ENCODE peak calls at places on chromosomes 4 and X, in eight cellular contexts. A is colonic mucosa, W is OCI-LY7, U is thyroid gland, N is astrocyte, F is brain microvascular endothelial cell, V is left lung, I is ovary. K is an unnamed sample.

GRCh38 chr4:163672751-163673150 is 178.3 kb downstream of the TMA16 start:
- DNase-seq in N (no peak), I (no peak), A (no peak), U (no peak), F (no peak), W (peak; percentile 20), V (no peak), K (no peak)

GRCh38 chrX:123626962-123627361 is 105.9 kb downstream of the THOC2 start:
- DNase-seq in F (peak; percentile 20), A (no peak), V (no peak), I (no peak), U (no peak), N (peak; percentile 82), W (no peak), K (no peak)

GRCh38 chr4:2057382-2058065 is 1.6 kb upstream of the NAT8L start:
- DNase-seq in N (no peak), F (no peak), W (no peak), V (peak; percentile 40), U (no peak), I (no peak), A (no peak), K (no peak)

GRCh38 chrX:13126785-13127184 is 82.4 kb upstream of the FAM9C start:
- DNase-seq in W (no peak), F (peak; percentile 5), A (no peak), I (no peak), V (no peak), U (no peak), N (peak; percentile 55), K (no peak)

GRCh38 chr4:146255463-146255862 is 41.1 kb downstream of the REELD1 start:
- DNase-seq in U (no peak), A (no peak), V (no peak), N (peak; percentile 80), F (peak; percentile 63), I (no peak), W (no peak), K (no peak)

GRCh38 chr4:159417006-159417405 is 314.1 kb downstream of the RAPGEF2 start:
- DNase-seq in U (no peak), W (no peak), V (no peak), N (no peak), A (no peak), I (no peak), F (no peak), K (no peak)

GRCh38 chr4:81130569-81130968 is 84.5 kb downstream of the PRKG2 start:
- DNase-seq in I (no peak), A (no peak), U (no peak), W (no peak), V (no peak), N (no peak), F (no peak), K (no peak)

GRCh38 chrX:323721-324628 is 5.4 kb upstream of the GTPBP6 start:
- DNase-seq in N (peak; percentile 76), A (no peak), V (peak; percentile 51), F (peak; percentile 48), U (peak; percentile 54), W (peak; percentile 71), I (no peak), K (peak; percentile 88)

GRCh38 chr4:82606622-82607021 is 44.8 kb upstream of the TMEM150C start:
- DNase-seq in A (no peak), V (no peak), W (no peak), N (no peak), I (no peak), U (no peak), F (no peak), K (no peak)

GRCh38 chr4:107930821-107931774 is at the start of gene CYP2U1:
- DNase-seq in I (peak; percentile 85), V (peak; percentile 96), W (peak; percentile 76), U (peak; percentile 86), F (peak; percentile 57), A (peak; percentile 86), N (peak; percentile 57), K (peak; percentile 82)

GRCh38 chr4:182925298-182925738 is 8.1 kb upstream of the DCTD start:
- DNase-seq in I (peak; percentile 31), F (peak; percentile 63), U (peak; percentile 75), N (peak; percentile 75), A (peak; percentile 49), V (no peak), W (peak; percentile 86), K (peak; percentile 89)

GRCh38 chr4:137417676-137418075 is 114.6 kb downstream of the PCDH18 start:
- DNase-seq in N (no peak), U (no peak), W (no peak), V (no peak), I (no peak), A (no peak), F (peak; percentile 4), K (no peak)

GRCh38 chr4:74440356-74440755 is 4.6 kb upstream of the AREG start:
- DNase-seq in F (no peak), V (no peak), A (no peak), U (no peak), W (peak; percentile 6), N (no peak), I (no peak), K (no peak)

GRCh38 chrX:44871114-44871645 is 1.8 kb upstream of the KDM6A start:
- DNase-seq in V (no peak), W (no peak), N (no peak), F (no peak), A (peak; percentile 48), I (peak; percentile 33), U (peak; percentile 21), K (peak; percentile 29)

GRCh38 chrX:106954041-106954440 is 33.8 kb downstream of the CLDN2 start:
- DNase-seq in W (no peak), A (no peak), U (no peak), F (no peak), V (no peak), I (no peak), N (no peak), K (no peak)

GRCh38 chr4:54941994-54942552 is 183.3 kb downstream of the KDR start:
- DNase-seq in V (no peak), F (no peak), I (peak; percentile 36), W (peak; percentile 70), U (no peak), A (no peak), N (no peak), K (no peak)

GRCh38 chr4:119057417-119057816 is 78.2 kb upstream of the MYOZ2 start:
- DNase-seq in V (no peak), N (no peak), U (no peak), A (no peak), I (no peak), W (no peak), F (no peak), K (no peak)

GRCh38 chrX:22652596-22652995 is 347.2 kb upstream of the DDX53 start:
- DNase-seq in W (no peak), V (no peak), A (peak; percentile 32), N (peak; percentile 48), U (no peak), I (no peak), F (peak; percentile 29), K (peak; percentile 18)

GRCh38 chr4:140103676-140104075 is 50.3 kb downstream of the MAML3 start:
- DNase-seq in V (no peak), F (peak; percentile 60), I (no peak), A (no peak), N (peak; percentile 59), W (peak; percentile 18), U (no peak), K (no peak)

GRCh38 chr4:22179124-22179874 is 230.7 kb upstream of the KCNIP4 start:
- DNase-seq in A (no peak), U (no peak), I (no peak), N (peak; percentile 98), W (no peak), F (peak; percentile 86), V (no peak), K (no peak)

GRCh38 chr4:187321741-187322140 is 598.1 kb upstream of the FAT1 start:
- DNase-seq in A (no peak), U (no peak), N (peak; percentile 70), W (no peak), I (no peak), F (peak; percentile 28), V (no peak), K (no peak)
- H3K27ac ChIP-seq in A (no peak overlapping the region), U (no peak overlapping the region), N (peak overlapping the region; percentile 41), W (no peak overlapping the region), I (no peak overlapping the region), F (no peak overlapping the region), V (no peak overlapping the region), K (no peak overlapping the region)

DNA sequence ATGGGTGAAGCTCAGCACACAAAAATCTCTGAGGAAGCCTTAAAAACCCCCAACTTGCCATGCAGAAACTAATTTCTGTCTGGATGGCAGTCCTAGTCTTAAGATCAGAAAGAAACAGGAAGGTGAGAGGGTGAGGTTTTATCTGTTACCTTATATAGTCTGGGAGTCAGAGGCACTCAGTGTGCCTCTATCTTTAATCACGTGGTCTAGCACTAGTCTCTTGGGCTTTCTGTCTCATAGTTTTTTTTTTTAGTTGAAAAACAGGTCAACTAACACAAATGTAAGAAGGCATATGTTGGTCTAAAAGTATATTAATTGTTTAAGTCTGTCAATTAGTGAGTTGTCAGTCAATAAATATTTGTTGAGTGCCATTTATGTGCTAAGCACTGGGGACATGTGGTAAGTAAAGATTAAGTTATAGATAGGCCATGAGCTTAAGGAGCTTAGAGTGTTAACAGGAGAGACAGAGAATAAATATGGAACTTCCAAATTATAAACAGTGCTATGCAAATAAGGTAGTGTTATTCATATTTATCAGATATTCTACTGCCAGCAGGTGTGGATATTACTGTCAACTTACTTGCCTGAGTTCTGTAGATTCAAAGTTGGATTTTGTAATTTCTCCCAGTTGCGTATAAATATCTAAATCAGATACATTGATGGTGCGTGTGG is 6.9 kb downstream of the CYBB start:
- DNase-seq in I (no peak), W (peak; percentile 74), A (no peak), F (no peak), U (no peak), V (no peak), N (no peak), K (no peak)
- H3K27ac ChIP-seq in I (no peak overlapping the region), W (peak overlapping the region; percentile 99), A (no peak overlapping the region), F (no peak overlapping the region), U (no peak overlapping the region), V (no peak overlapping the region), N (no peak overlapping the region), K (no peak overlapping the region)

GRCh38 chr4:3312362-3312761 is 19.5 kb downstream of the RGS12 start:
- DNase-seq in A (no peak), V (no peak), F (no peak), N (no peak), U (no peak), W (no peak), I (no peak), K (peak; percentile 1)
- H3K27ac ChIP-seq in A (no peak overlapping the region), V (no peak overlapping the region), F (no peak overlapping the region), N (no peak overlapping the region), U (no peak overlapping the region), W (no peak overlapping the region), I (no peak overlapping the region), K (no peak overlapping the region)

DNA sequence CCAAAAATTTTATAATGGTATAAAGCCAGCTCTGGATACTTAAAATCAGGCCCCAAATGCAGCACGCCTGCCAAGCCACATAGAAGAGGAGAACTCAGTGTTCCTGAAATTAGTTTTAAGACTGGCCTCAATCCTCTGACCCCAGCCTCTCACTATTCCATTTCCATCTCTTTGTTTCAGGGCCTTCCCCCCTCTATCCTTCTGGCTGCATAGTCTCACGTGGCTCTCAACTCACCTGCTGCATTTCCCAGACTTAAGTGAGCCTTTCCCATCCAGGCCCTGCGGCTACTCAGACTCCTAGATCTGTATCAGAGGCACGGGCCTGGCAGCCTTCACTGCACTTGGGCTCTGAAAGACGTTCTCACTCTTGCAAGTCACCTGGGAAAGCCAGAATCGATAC is 5.2 kb upstream of the CBR4 start:
- DNase-seq in W (no peak), I (no peak), N (no peak), F (no peak), U (peak; percentile 54), V (peak; percentile 39), A (no peak), K (peak; percentile 92)
- H3K27ac ChIP-seq in W (no peak overlapping the region), I (no peak overlapping the region), N (no peak overlapping the region), F (no peak overlapping the region), U (peak overlapping the region; percentile 63), V (no peak overlapping the region), A (no peak overlapping the region), K (peak overlapping the region; percentile 89)

K was measured in body of pancreas.